ENCODE peak calls at places on chromosomes 5 and 9, in seven cellular contexts. One of them, this sample, is unnamed.
A peak's percentile ranks its signal among the peaks of the same experiment; 100 is the strongest.

GRCh38 chr5:96857924-96858323 is 18.4 kb upstream of the ERAP2 start:
- DNase-seq in left kidney: no peak
- DNase-seq in activated gamma-delta T cell: no peak
- DNase-seq in globus pallidus: no peak
- DNase-seq in EL: no peak
- DNase-seq in activated T-helper 9 cell treated with anti-CD3 and anti-CD28 coated beads, Interleukin-2, amount 50 U/mL, for 16 hours: no peak
- DNase-seq in HT1080: no peak
- DNase-seq in this sample: no peak

GRCh38 chr5:115962565-115963402 is 509 bp downstream of the LVRN start:
- DNase-seq in left kidney: peak; percentile 73
- DNase-seq in activated gamma-delta T cell: peak; percentile 6
- DNase-seq in globus pallidus: no peak
- DNase-seq in EL: no peak
- DNase-seq in activated T-helper 9 cell treated with anti-CD3 and anti-CD28 coated beads, Interleukin-2, amount 50 U/mL, for 16 hours: no peak
- DNase-seq in HT1080: no peak
- DNase-seq in this sample: no peak

GRCh38 chr5:131355972-131356528 is 92.2 kb downstream of the CDC42SE2 start:
- DNase-seq in left kidney: no peak
- DNase-seq in activated gamma-delta T cell: no peak
- DNase-seq in globus pallidus: no peak
- DNase-seq in EL: peak; percentile 48
- DNase-seq in activated T-helper 9 cell treated with anti-CD3 and anti-CD28 coated beads, Interleukin-2, amount 50 U/mL, for 16 hours: no peak
- DNase-seq in HT1080: no peak
- DNase-seq in this sample: no peak

GRCh38 chr5:35159370-35159742 is 70.9 kb downstream of the PRLR start:
- DNase-seq in left kidney: peak; percentile 53
- DNase-seq in activated gamma-delta T cell: no peak
- DNase-seq in globus pallidus: no peak
- DNase-seq in EL: no peak
- DNase-seq in activated T-helper 9 cell treated with anti-CD3 and anti-CD28 coated beads, Interleukin-2, amount 50 U/mL, for 16 hours: no peak
- DNase-seq in HT1080: no peak
- DNase-seq in this sample: no peak

GRCh38 chr9:125240649-125240999 is 519 bp downstream of the HSPA5 start:
- DNase-seq in left kidney: peak; percentile 72
- DNase-seq in activated gamma-delta T cell: no peak
- DNase-seq in globus pallidus: no peak
- DNase-seq in EL: peak; percentile 34
- DNase-seq in activated T-helper 9 cell treated with anti-CD3 and anti-CD28 coated beads, Interleukin-2, amount 50 U/mL, for 16 hours: peak; percentile 16
- DNase-seq in HT1080: peak; percentile 21
- DNase-seq in this sample: no peak

GRCh38 chr9:126173401-126173800 is 153.2 kb upstream of the MVB12B start:
- DNase-seq in left kidney: no peak
- DNase-seq in activated gamma-delta T cell: no peak
- DNase-seq in globus pallidus: no peak
- DNase-seq in EL: no peak
- DNase-seq in activated T-helper 9 cell treated with anti-CD3 and anti-CD28 coated beads, Interleukin-2, amount 50 U/mL, for 16 hours: no peak
- DNase-seq in HT1080: no peak
- DNase-seq in this sample: no peak

GRCh38 chr5:162657076-162657475 is 589.5 kb downstream of the GABRG2 start:
- DNase-seq in left kidney: no peak
- DNase-seq in activated gamma-delta T cell: no peak
- DNase-seq in globus pallidus: no peak
- DNase-seq in EL: no peak
- DNase-seq in activated T-helper 9 cell treated with anti-CD3 and anti-CD28 coated beads, Interleukin-2, amount 50 U/mL, for 16 hours: no peak
- DNase-seq in HT1080: peak; percentile 9
- DNase-seq in this sample: no peak

GRCh38 chr9:119736478-119737454 is 367.5 kb upstream of the BRINP1 start:
- DNase-seq in left kidney: peak; percentile 86
- DNase-seq in activated gamma-delta T cell: no peak
- DNase-seq in globus pallidus: no peak
- DNase-seq in EL: no peak
- DNase-seq in activated T-helper 9 cell treated with anti-CD3 and anti-CD28 coated beads, Interleukin-2, amount 50 U/mL, for 16 hours: no peak
- DNase-seq in HT1080: no peak
- DNase-seq in this sample: peak; percentile 3

GRCh38 chr5:177604116-177604521 is 4.2 kb downstream of the B4GALT7 start:
- DNase-seq in left kidney: no peak
- DNase-seq in activated gamma-delta T cell: no peak
- DNase-seq in globus pallidus: no peak
- DNase-seq in EL: no peak
- DNase-seq in activated T-helper 9 cell treated with anti-CD3 and anti-CD28 coated beads, Interleukin-2, amount 50 U/mL, for 16 hours: no peak
- DNase-seq in HT1080: no peak
- DNase-seq in this sample: no peak

GRCh38 chr9:114504341-114505186 is 709 bp downstream of the WHRN start:
- DNase-seq in left kidney: peak; percentile 84
- DNase-seq in activated gamma-delta T cell: peak; percentile 30
- DNase-seq in globus pallidus: peak; percentile 55
- DNase-seq in EL: peak; percentile 34
- DNase-seq in activated T-helper 9 cell treated with anti-CD3 and anti-CD28 coated beads, Interleukin-2, amount 50 U/mL, for 16 hours: peak; percentile 15
- DNase-seq in HT1080: no peak
- DNase-seq in this sample: no peak

GRCh38 chr9:82597225-82598158 is 465.4 kb downstream of the RASEF start:
- DNase-seq in left kidney: peak; percentile 55
- DNase-seq in activated gamma-delta T cell: no peak
- DNase-seq in globus pallidus: no peak
- DNase-seq in EL: no peak
- DNase-seq in activated T-helper 9 cell treated with anti-CD3 and anti-CD28 coated beads, Interleukin-2, amount 50 U/mL, for 16 hours: no peak
- DNase-seq in HT1080: no peak
- DNase-seq in this sample: no peak

GRCh38 chr5:32687167-32687831 is 23.8 kb upstream of the NPR3 start:
- DNase-seq in left kidney: no peak
- DNase-seq in activated gamma-delta T cell: no peak
- DNase-seq in globus pallidus: no peak
- DNase-seq in EL: peak; percentile 47
- DNase-seq in activated T-helper 9 cell treated with anti-CD3 and anti-CD28 coated beads, Interleukin-2, amount 50 U/mL, for 16 hours: no peak
- DNase-seq in HT1080: no peak
- DNase-seq in this sample: no peak

GRCh38 chr9:77848428-77848827 is 183.2 kb downstream of the GNAQ start:
- DNase-seq in left kidney: no peak
- DNase-seq in activated gamma-delta T cell: no peak
- DNase-seq in globus pallidus: peak; percentile 83
- DNase-seq in EL: no peak
- DNase-seq in activated T-helper 9 cell treated with anti-CD3 and anti-CD28 coated beads, Interleukin-2, amount 50 U/mL, for 16 hours: no peak
- DNase-seq in HT1080: no peak
- DNase-seq in this sample: peak; percentile 66

GRCh38 chr9:69471433-69471832 is 146.4 kb downstream of the ENTREP1 start:
- DNase-seq in left kidney: no peak
- DNase-seq in activated gamma-delta T cell: no peak
- DNase-seq in globus pallidus: no peak
- DNase-seq in EL: no peak
- DNase-seq in activated T-helper 9 cell treated with anti-CD3 and anti-CD28 coated beads, Interleukin-2, amount 50 U/mL, for 16 hours: no peak
- DNase-seq in HT1080: peak; percentile 44
- DNase-seq in this sample: no peak

GRCh38 chr5:137572042-137572695 is 73.0 kb upstream of the SPOCK1 start:
- DNase-seq in left kidney: no peak
- DNase-seq in activated gamma-delta T cell: no peak
- DNase-seq in globus pallidus: no peak
- DNase-seq in EL: peak; percentile 66
- DNase-seq in activated T-helper 9 cell treated with anti-CD3 and anti-CD28 coated beads, Interleukin-2, amount 50 U/mL, for 16 hours: no peak
- DNase-seq in HT1080: no peak
- DNase-seq in this sample: no peak